ENCODE peak calls at places on chromosomes 7 and 10, in seven cellular contexts. I, U, K, R, J, P and A are unnamed samples.

GRCh38 chr10:110833234-110833940 is 38.3 kb upstream of the PDCD4 start:
- DNase-seq in I (no peak), U (peak; percentile 70), K (no peak), R (no peak), J (no peak), P (no peak), A (no peak)

GRCh38 chr7:70463332-70463938 is 668.5 kb upstream of the GALNT17 start:
- DNase-seq in I (no peak), U (no peak), K (no peak), R (no peak), J (no peak), P (no peak), A (no peak)

GRCh38 chr10:663466-663751 is 26.1 kb downstream of the DIP2C start:
- DNase-seq in I (no peak), U (peak; percentile 2), K (no peak), R (no peak), J (no peak), P (no peak), A (no peak)

GRCh38 chr10:58513189-58514101 is 773 bp downstream of the BICC1 start:
- DNase-seq in I (peak; percentile 87), U (peak; percentile 39), K (peak; percentile 77), R (peak; percentile 92), J (no peak), P (peak; percentile 71), A (peak; percentile 56)

GRCh38 chr7:1741751-1742554 is 71.9 kb downstream of the ELFN1 start:
- DNase-seq in I (no peak), U (no peak), K (no peak), R (no peak), J (no peak), P (peak; percentile 41), A (no peak)

GRCh38 chr10:30378607-30379006 is 29.5 kb upstream of the MTPAP start:
- DNase-seq in I (no peak), U (no peak), K (no peak), R (no peak), J (no peak), P (no peak), A (no peak)

GRCh38 chr10:86252573-86252972 is 114.0 kb downstream of the GRID1 start:
- DNase-seq in I (peak; percentile 24), U (no peak), K (no peak), R (no peak), J (no peak), P (no peak), A (no peak)

GRCh38 chr7:87129836-87130235 is 22.4 kb upstream of the DMTF1 start:
- DNase-seq in I (no peak), U (no peak), K (no peak), R (no peak), J (no peak), P (no peak), A (no peak)

GRCh38 chr7:111919690-111920179 is 286.5 kb downstream of the DOCK4 start:
- DNase-seq in I (no peak), U (no peak), K (no peak), R (peak; percentile 13), J (no peak), P (no peak), A (no peak)

GRCh38 chr7:32937344-32938174 is 19.7 kb upstream of the FKBP9 start:
- DNase-seq in I (no peak), U (peak; percentile 55), K (peak; percentile 54), R (peak; percentile 61), J (no peak), P (peak; percentile 49), A (no peak)

GRCh38 chr7:135741905-135742304 is 6.7 kb downstream of the FAM180A start:
- DNase-seq in I (no peak), U (no peak), K (no peak), R (no peak), J (no peak), P (peak; percentile 29), A (no peak)

GRCh38 chr7:7962851-7963250 is 5.7 kb upstream of the GLCCI1 start:
- DNase-seq in I (no peak), U (no peak), K (no peak), R (no peak), J (no peak), P (no peak), A (no peak)

GRCh38 chr7:51428226-51428887 is 111.7 kb upstream of the COBL start:
- DNase-seq in I (no peak), U (no peak), K (no peak), R (no peak), J (no peak), P (no peak), A (no peak)

GRCh38 chr7:99677013-99677412 is 2.8 kb downstream of the CYP3A5 start:
- DNase-seq in I (no peak), U (no peak), K (no peak), R (no peak), J (no peak), P (no peak), A (no peak)

GRCh38 chr10:86367339-86367951 is 850 bp upstream of the GRID1 start:
- DNase-seq in I (peak; percentile 74), U (peak; percentile 21), K (peak; percentile 22), R (peak; percentile 24), J (no peak), P (no peak), A (peak; percentile 83)

GRCh38 chr10:5663692-5664427 is 2.5 kb downstream of the ASB13 start:
- DNase-seq in I (no peak), U (no peak), K (no peak), R (no peak), J (no peak), P (no peak), A (no peak)

GRCh38 chr7:55365103-55365679 is at the start of gene LANCL2:
- DNase-seq in I (no peak), U (peak; percentile 65), K (no peak), R (peak; percentile 56), J (no peak), P (no peak), A (no peak)

GRCh38 chr7:148436571-148436970 is 154.0 kb upstream of the C7orf33 start:
- DNase-seq in I (no peak), U (no peak), K (no peak), R (no peak), J (no peak), P (no peak), A (no peak)

GRCh38 chr10:118108194-118109026 is 61.7 kb upstream of the RAB11FIP2 start:
- DNase-seq in I (no peak), U (no peak), K (no peak), R (no peak), J (no peak), P (no peak), A (no peak)

GRCh38 chr7:31123317-31123716 is 71.2 kb downstream of the ADCYAP1R1 start:
- DNase-seq in I (peak; percentile 49), U (no peak), K (no peak), R (no peak), J (no peak), P (no peak), A (no peak)

GRCh38 chr10:3136336-3136735 is 36.2 kb downstream of the PITRM1 start:
- DNase-seq in I (no peak), U (peak; percentile 48), K (no peak), R (peak; percentile 76), J (no peak), P (peak; percentile 81), A (no peak)

GRCh38 chr7:93890041-93890463 is 501 bp downstream of the TFPI2 start:
- DNase-seq in I (no peak), U (peak; percentile 50), K (peak; percentile 23), R (peak; percentile 77), J (no peak), P (no peak), A (no peak)

GRCh38 chr7:1596181-1597043 is 26.6 kb upstream of the PSMG3 start:
- DNase-seq in I (no peak), U (no peak), K (no peak), R (no peak), J (no peak), P (no peak), A (no peak)

GRCh38 chr7:31995134-31995533 is 75.1 kb downstream of the PDE1C start:
- DNase-seq in I (no peak), U (no peak), K (no peak), R (no peak), J (no peak), P (no peak), A (no peak)

GRCh38 chr7:138669364-138669763 is 31.8 kb downstream of the SVOPL start:
- DNase-seq in I (no peak), U (no peak), K (no peak), R (no peak), J (no peak), P (no peak), A (no peak)

GRCh38 chr7:119720541-119720940 is 552.4 kb upstream of the KCND2 start:
- DNase-seq in I (no peak), U (no peak), K (no peak), R (peak; percentile 86), J (peak; percentile 2), P (no peak), A (no peak)
- H3K27ac ChIP-seq in I (no peak overlapping the region), U (no peak overlapping the region), K (no peak overlapping the region), R (no peak overlapping the region), J (no peak overlapping the region), P (no peak overlapping the region), A (no peak overlapping the region)

GRCh38 chr10:125152646-125153368 is 7.6 kb downstream of the CTBP2 start:
- DNase-seq in I (no peak), U (peak; percentile 76), K (peak; percentile 65), R (peak; percentile 17), J (no peak), P (peak; percentile 77), A (peak; percentile 67)
- H3K4me1 ChIP-seq in I (peaks cover 88% of the 10 kb centered on the region), U (peaks cover 100% of the 10 kb centered on the region), K (peaks cover 77% of the 10 kb centered on the region), R (peaks cover 58% of the 10 kb centered on the region), J (peaks cover 88% of the 10 kb centered on the region), P (peaks cover 100% of the 10 kb centered on the region), A (no peaks in the 10 kb centered on the region)

GRCh38 chr10:119542990-119543813 is 683 bp upstream of the RGS10 start:
- DNase-seq in I (no peak), U (peak; percentile 50), K (peak; percentile 59), R (peak; percentile 52), J (peak; percentile 28), P (peak; percentile 61), A (peak; percentile 88)

GRCh38 chr10:119546009-119546408 is 3.5 kb upstream of the RGS10 start:
- DNase-seq in I (no peak), U (no peak), K (no peak), R (no peak), J (no peak), P (no peak), A (no peak)

GRCh38 chr10:119545310-119545709 is 2.8 kb upstream of the RGS10 start:
- DNase-seq in I (no peak), U (no peak), K (no peak), R (no peak), J (no peak), P (no peak), A (no peak)

GRCh38 chr10:119542357-119542989 is at the start of gene RGS10:
- DNase-seq in I (peak; percentile 85), U (peak; percentile 76), K (peak; percentile 82), R (peak; percentile 84), J (no peak), P (peak; percentile 84), A (peak; percentile 92)

GRCh38 chr10:119543814-119544642 is 1.5 kb upstream of the RGS10 start:
- DNase-seq in I (no peak), U (no peak), K (peak; percentile 37), R (no peak), J (no peak), P (no peak), A (no peak)
- H3K4me3 ChIP-seq in I (peak overlapping the region; percentile 82), U (no peak overlapping the region), K (peak overlapping the region; percentile 63), R (peak overlapping the region; percentile 48), J (peak overlapping the region; percentile 75), P (peak overlapping the region; percentile 79), A (no peak overlapping the region)

GRCh38 chr7:26422761-26423160 is 131.1 kb downstream of the SNX10 start:
- DNase-seq in I (no peak), U (no peak), K (no peak), R (no peak), J (no peak), P (no peak), A (no peak)
- H3K27ac ChIP-seq in I (no peak overlapping the region), U (no peak overlapping the region), K (no peak overlapping the region), R (no peak overlapping the region), J (no peak overlapping the region), P (no peak overlapping the region), A (no peak overlapping the region)